ENCODE peak calls at places on chromosomes 1 and 21, in six cellular contexts. S is Caco-2, Y is kidney epithelial cell, K is left ventricle myocardium inferior, V is psoas muscle, L is uterus. T is an unnamed sample.

GRCh38 chr1:226549937-226550670 is 1.5 kb downstream of the STUM start:
- DNase-seq in S (peak; percentile 48), Y (no peak), K (peak; percentile 50), V (peak; percentile 46), L (peak; percentile 40), T (no peak)

GRCh38 chr1:227568593-227568992 is 5.2 kb downstream of the ZNF678 start:
- DNase-seq in S (no peak), Y (no peak), K (no peak), V (no peak), L (no peak), T (no peak)

GRCh38 chr1:15139654-15140350 is 13.7 kb upstream of the TMEM51 start:
- DNase-seq in S (peak; percentile 88), Y (no peak), K (peak; percentile 22), V (no peak), L (no peak), T (peak; percentile 68)

GRCh38 chr1:112533029-112533428 is 24.3 kb downstream of the WNT2B start:
- DNase-seq in S (no peak), Y (no peak), K (no peak), V (no peak), L (no peak), T (peak; percentile 75)

GRCh38 chr1:226691257-226691656 is 47.8 kb downstream of the ITPKB start:
- DNase-seq in S (no peak), Y (no peak), K (no peak), V (no peak), L (peak; percentile 62), T (no peak)

GRCh38 chr1:34049477-34049876 is 115.6 kb downstream of the CSMD2 start:
- DNase-seq in S (no peak), Y (no peak), K (no peak), V (no peak), L (no peak), T (no peak)

GRCh38 chr1:154956557-154956956 is 658 bp upstream of the PBXIP1 start:
- DNase-seq in S (no peak), Y (no peak), K (peak; percentile 56), V (peak; percentile 57), L (no peak), T (no peak)

GRCh38 chr1:84753516-84754375 is 63.5 kb upstream of the SSX2IP start:
- DNase-seq in S (peak; percentile 64), Y (peak; percentile 26), K (peak; percentile 58), V (peak; percentile 58), L (peak; percentile 72), T (no peak)

GRCh38 chr1:204711947-204712701 is 26.6 kb upstream of the LRRN2 start:
- DNase-seq in S (no peak), Y (no peak), K (peak; percentile 32), V (peak; percentile 38), L (no peak), T (no peak)

GRCh38 chr1:1165900-1166421 is 7.7 kb upstream of the TTLL10 start:
- DNase-seq in S (no peak), Y (no peak), K (no peak), V (peak; percentile 12), L (no peak), T (no peak)

GRCh38 chr1:204633665-204634064 is 51.9 kb downstream of the LRRN2 start:
- DNase-seq in S (no peak), Y (no peak), K (peak; percentile 33), V (no peak), L (peak; percentile 29), T (peak; percentile 29)

GRCh38 chr1:110956586-110956985 is 7.1 kb downstream of the LRIF1 start:
- DNase-seq in S (no peak), Y (no peak), K (no peak), V (no peak), L (no peak), T (no peak)

GRCh38 chr21:34803792-34804440 is 135.1 kb downstream of the CLIC6 start:
- DNase-seq in S (no peak), Y (no peak), K (no peak), V (no peak), L (no peak), T (no peak)

GRCh38 chr1:3632298-3632697 is 7.5 kb downstream of the TPRG1L start:
- DNase-seq in S (no peak), Y (no peak), K (no peak), V (no peak), L (no peak), T (no peak)

GRCh38 chr1:183417691-183418491 is at the start of gene NMNAT2:
- DNase-seq in S (peak; percentile 64), Y (no peak), K (no peak), V (peak; percentile 14), L (no peak), T (no peak)

GRCh38 chr1:205811660-205812059 is 1.3 kb downstream of the SLC41A1 start:
- DNase-seq in S (no peak), Y (no peak), K (peak; percentile 70), V (peak; percentile 51), L (no peak), T (no peak)

GRCh38 chr1:1020000-1020404 is at the start of gene AGRN:
- DNase-seq in S (peak; percentile 53), Y (no peak), K (no peak), V (peak; percentile 54), L (no peak), T (no peak)

GRCh38 chr1:88650676-88651418 is 33.2 kb upstream of the PKN2 start:
- DNase-seq in S (no peak), Y (peak; percentile 10), K (no peak), V (no peak), L (no peak), T (peak; percentile 18)

GRCh38 chr1:30087465-30087864 is 635.9 kb downstream of the MATN1 start:
- DNase-seq in S (no peak), Y (no peak), K (no peak), V (no peak), L (no peak), T (no peak)

GRCh38 chr1:15799928-15800835 is 7.3 kb downstream of the UQCRHL start:
- DNase-seq in S (peak; percentile 96), Y (peak; percentile 78), K (no peak), V (peak; percentile 28), L (peak; percentile 46), T (no peak)

GRCh38 chr1:48061162-48062136 is 64.3 kb upstream of the TRABD2B start:
- DNase-seq in S (peak; percentile 69), Y (no peak), K (peak; percentile 32), V (peak; percentile 40), L (peak; percentile 26), T (no peak)

GRCh38 chr1:188670837-188671236 is 1806.8 kb downstream of the BRINP3 start:
- DNase-seq in S (no peak), Y (peak; percentile 70), K (no peak), V (no peak), L (no peak), T (peak; percentile 29)

GRCh38 chr1:52125727-52126359 is 16.0 kb upstream of the ZFYVE9 start:
- DNase-seq in S (no peak), Y (no peak), K (no peak), V (no peak), L (no peak), T (no peak)

DNA sequence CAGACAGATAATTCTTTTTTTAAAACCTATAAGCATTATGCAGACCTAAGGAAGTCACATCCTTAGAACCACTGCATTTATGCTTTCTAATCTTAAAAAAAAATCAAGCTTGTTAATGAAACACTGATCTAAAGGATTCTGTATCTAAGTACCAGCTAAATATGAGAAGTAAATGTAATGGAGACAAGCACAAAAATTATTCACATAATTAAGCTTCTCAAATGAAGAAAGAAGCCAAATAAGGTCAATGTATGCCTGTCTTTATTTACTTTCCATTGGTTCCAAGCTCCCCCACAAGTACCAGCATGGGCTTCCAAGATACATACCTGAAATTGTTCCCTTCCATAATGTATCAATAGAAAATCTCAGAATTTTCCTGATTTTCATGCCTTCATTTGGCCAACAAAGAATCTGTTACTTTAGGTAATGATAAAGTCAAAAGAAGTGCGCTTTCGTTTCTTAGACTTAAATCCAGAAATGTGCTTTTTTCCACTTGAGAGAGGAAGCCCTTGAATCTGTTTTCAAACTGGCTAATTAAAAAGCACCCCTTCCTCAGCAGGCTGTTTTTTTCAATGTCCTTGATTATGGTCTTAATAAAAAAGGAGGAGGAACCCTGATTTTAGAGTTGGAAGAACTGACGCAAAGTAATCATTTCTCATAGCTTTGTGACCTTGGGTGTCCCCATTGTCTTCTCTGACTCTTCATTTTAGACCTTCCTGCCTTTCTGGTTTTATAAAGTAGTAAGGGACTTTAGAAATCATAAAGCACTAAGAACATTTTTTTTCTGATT is 3.8 kb downstream of the RGS2 start:
- DNase-seq in S (no peak), Y (no peak), K (no peak), V (no peak), L (no peak), T (no peak)
- H3K4me3 ChIP-seq in S (no peak overlapping the region), Y (no peak overlapping the region), K (no peak overlapping the region), V (no peak overlapping the region), L (no peak overlapping the region), T (no peak overlapping the region)

GRCh38 chr1:239930646-239931262 is 160.9 kb upstream of the FMN2 start:
- DNase-seq in S (no peak), Y (peak; percentile 5), K (no peak), V (no peak), L (no peak), T (peak; percentile 30)

GRCh38 chr1:239926184-239926583 is 165.5 kb upstream of the FMN2 start:
- DNase-seq in S (no peak), Y (no peak), K (no peak), V (no peak), L (no peak), T (no peak)

GRCh38 chr1:239924741-239925350 is 166.8 kb upstream of the FMN2 start:
- DNase-seq in S (no peak), Y (no peak), K (no peak), V (no peak), L (no peak), T (no peak)

GRCh38 chr1:239931341-239931740 is 160.3 kb upstream of the FMN2 start:
- DNase-seq in S (no peak), Y (no peak), K (no peak), V (no peak), L (no peak), T (no peak)

DNA sequence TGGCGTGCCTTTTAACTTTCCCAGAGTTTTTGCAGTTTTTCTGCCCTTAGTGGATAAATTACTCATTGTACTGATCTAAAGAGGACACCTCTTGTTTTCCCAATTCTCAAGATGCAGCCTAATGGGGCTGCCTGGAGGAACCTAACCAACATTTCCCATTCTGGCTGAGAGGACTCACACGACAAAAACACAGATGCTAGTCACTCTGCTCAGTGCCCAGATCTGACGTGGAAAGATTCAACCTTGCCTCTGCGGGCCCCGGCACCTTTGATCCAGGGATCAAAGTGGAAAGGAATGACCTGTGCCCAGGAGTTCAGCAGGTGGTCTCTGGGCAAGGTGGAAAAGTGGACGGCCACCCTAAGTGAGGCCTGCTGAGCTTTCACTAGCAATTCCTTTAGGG is 162.4 kb upstream of the FMN2 start:
- DNase-seq in S (no peak), Y (no peak), K (no peak), V (no peak), L (no peak), T (no peak)
- TF ChIP-seq CTCF in S (no peak), Y (no peak), K (no peak), V (no peak), L (no peak), T (no peak)

GRCh38 chr21:45317401-45318145 is 29.9 kb upstream of the POFUT2 start:
- DNase-seq in S (no peak), Y (no peak), K (peak; percentile 12), V (no peak), L (peak; percentile 36), T (no peak)
- H3K4me3 ChIP-seq in S (no peak overlapping the region), Y (no peak overlapping the region), K (no peak overlapping the region), V (no peak overlapping the region), L (no peak overlapping the region), T (no peak overlapping the region)

GRCh38 chr1:7269525-7269924 is 484.3 kb downstream of the CAMTA1 start:
- DNase-seq in S (no peak), Y (no peak), K (no peak), V (no peak), L (no peak), T (no peak)
- TF ChIP-seq CTCF in S (no peak), Y (no peak), K (no peak), V (no peak), L (no peak), T (no peak)